ENCODE peak calls at places on chromosomes 13 and 19, in seven cellular contexts. E is H1, F is brain microvascular endothelial cell, H is HS-5, C is DMS153, D is tibial artery, O is small intestine. G is an unnamed sample.

GRCh38 chr13:20231839-20232555 is at the start of gene GJB6:
- DNase-seq in F (no peak), E (peak), O (peak), C (no peak), H (no peak), D (no peak), G (no peak)

GRCh38 chr13:99859178-99860177 is 112.1 kb downstream of the ZIC5 start:
- DNase-seq in E (no peak), H (no peak), F (no peak), D (no peak), O (peak), C (no peak), G (peak)

GRCh38 chr19:40452016-40452415 is 7.9 kb upstream of the SERTAD3 start:
- DNase-seq in F (no peak), H (no peak), D (no peak), E (no peak), C (no peak), O (no peak), G (no peak)

GRCh38 chr13:113652404-113653263 is 5.4 kb downstream of the ATP4B start:
- DNase-seq in C (no peak), O (no peak), D (peak), E (no peak), H (no peak), F (no peak), G (no peak)

GRCh38 chr13:104326523-104326922 is 1260.3 kb upstream of the SLC10A2 start:
- DNase-seq in D (no peak), C (no peak), F (no peak), H (no peak), E (no peak), O (no peak), G (no peak)

GRCh38 chr19:16327911-16328823 is 3.5 kb downstream of the KLF2 start:
- DNase-seq in C (no peak), F (no peak), O (peak), D (peak), H (no peak), E (no peak), G (peak)

GRCh38 chr19:22261596-22261995 is 24.6 kb upstream of the ZNF729 start:
- DNase-seq in O (no peak), D (no peak), E (no peak), F (no peak), H (no peak), C (no peak), G (no peak)

GRCh38 chr13:84121456-84121855 is 239.2 kb upstream of the SLITRK1 start:
- DNase-seq in C (no peak), O (no peak), H (no peak), E (no peak), F (peak), D (no peak), G (no peak)

GRCh38 chr13:94233401-94233800 is 246.1 kb downstream of the DCT start:
- DNase-seq in O (no peak), E (no peak), H (peak), D (no peak), F (peak), C (no peak), G (no peak)

GRCh38 chr19:4539697-4540581 is at the start of gene LRG1:
- DNase-seq in O (peak), H (no peak), F (no peak), C (no peak), D (no peak), E (no peak), G (peak)

GRCh38 chr19:57803594-57804325 is 11.0 kb downstream of the ZNF552 start:
- DNase-seq in C (no peak), H (peak), F (peak), E (peak), O (peak), D (no peak), G (peak)

GRCh38 chr19:7513809-7514642 is 1.9 kb upstream of the ZNF358 start:
- DNase-seq in O (no peak), H (no peak), F (no peak), E (no peak), D (no peak), C (no peak), G (no peak)

GRCh38 chr19:49746206-49746958 is 16.7 kb downstream of the TSKS start:
- DNase-seq in H (no peak), D (no peak), O (peak), E (peak), F (no peak), C (no peak), G (peak)

GRCh38 chr13:25943666-25944065 is 108.2 kb downstream of the SHISA2 start:
- DNase-seq in D (no peak), E (no peak), O (no peak), F (no peak), C (no peak), H (no peak), G (no peak)

GRCh38 chr19:37304190-37304883 is 66.6 kb upstream of the ZNF527 start:
- DNase-seq in C (no peak), H (no peak), E (no peak), D (no peak), F (no peak), O (no peak), G (no peak)

GRCh38 chr19:52191951-52192350 is 2.1 kb downstream of the PPP2R1A start:
- DNase-seq in F (no peak), E (no peak), H (no peak), D (no peak), O (peak), C (no peak), G (no peak)

GRCh38 chr13:107867701-107868661 is 347.4 kb downstream of the LIG4 start:
- DNase-seq in F (peak), E (peak), O (no peak), D (no peak), H (no peak), C (peak), G (no peak)

GRCh38 chr13:113418722-113419049 is 34.6 kb downstream of the ADPRHL1 start:
- DNase-seq in E (no peak), O (no peak), D (no peak), F (no peak), C (no peak), H (no peak), G (no peak)

GRCh38 chr19:45114116-45114515 is 21.1 kb downstream of the PPP1R37 start:
- DNase-seq in E (no peak), D (no peak), C (peak), F (no peak), O (no peak), H (no peak), G (no peak)

GRCh38 chr19:46924874-46925547 is 64.2 kb downstream of the ARHGAP35 start:
- DNase-seq in D (no peak), O (peak), C (no peak), H (no peak), F (no peak), E (no peak), G (peak)

GRCh38 chr13:51923983-51924539 is 62.3 kb downstream of the CCDC70 start:
- DNase-seq in E (no peak), H (no peak), F (no peak), D (no peak), C (no peak), O (peak), G (no peak)

GRCh38 chr19:39052846-39053245 is 20.5 kb upstream of the FBXO27 start:
- DNase-seq in O (no peak), F (no peak), E (no peak), H (no peak), D (no peak), C (no peak), G (no peak)

GRCh38 chr19:49587227-49587626 is 3.8 kb upstream of the PRR12 start:
- DNase-seq in H (no peak), F (no peak), D (no peak), E (no peak), O (no peak), C (no peak), G (no peak)

GRCh38 chr19:28700176-28700575 is 512.8 kb downstream of the UQCRFS1 start:
- DNase-seq in E (no peak), C (no peak), H (no peak), D (no peak), F (no peak), O (no peak), G (no peak)

GRCh38 chr19:2042485-2043268 is 8.4 kb downstream of the MKNK2 start:
- DNase-seq in D (no peak), E (no peak), C (no peak), F (no peak), H (no peak), O (no peak), G (peak)

GRCh38 chr19:5588441-5588840 is 20.7 kb upstream of the TINCR start:
- DNase-seq in D (no peak), E (no peak), C (no peak), F (no peak), O (no peak), H (no peak), G (no peak)

GRCh38 chr13:33259296-33259695 is 26.3 kb downstream of the STARD13 start:
- DNase-seq in H (no peak), D (no peak), F (no peak), O (no peak), E (no peak), C (no peak), G (no peak)